ENCODE peak calls at places on chromosomes 2 and 18, in seven cellular contexts. N, K, W, H, M, L and Q are unnamed samples.

GRCh38 chr2:3489449-3490115 is 29.7 kb downstream of the ADI1 start:
- DNase-seq in N (no peak), K (no peak), W (no peak), H (no peak), M (no peak), L (no peak), Q (no peak)

GRCh38 chr18:28007841-28008240 is 169.1 kb downstream of the CDH2 start:
- DNase-seq in N (no peak), K (no peak), W (no peak), H (peak; percentile 39), M (no peak), L (peak; percentile 41), Q (no peak)

GRCh38 chr2:46802665-46803550 is 112.7 kb downstream of the MCFD2 start:
- DNase-seq in N (no peak), K (no peak), W (no peak), H (no peak), M (no peak), L (peak; percentile 24), Q (no peak)

GRCh38 chr2:218582085-218582484 is 13.4 kb downstream of the CNOT9 start:
- DNase-seq in N (no peak), K (no peak), W (no peak), H (peak; percentile 96), M (no peak), L (peak; percentile 94), Q (no peak)

GRCh38 chr2:130328710-130329109 is 14.0 kb upstream of the IMP4 start:
- DNase-seq in N (no peak), K (no peak), W (no peak), H (peak; percentile 36), M (no peak), L (no peak), Q (no peak)

GRCh38 chr2:96874099-96874831 is 4.4 kb upstream of the SEMA4C start:
- DNase-seq in N (peak; percentile 35), K (no peak), W (no peak), H (no peak), M (no peak), L (no peak), Q (no peak)

GRCh38 chr2:222671259-222672067 is at the start of gene MOGAT1:
- DNase-seq in N (peak; percentile 91), K (peak; percentile 77), W (no peak), H (no peak), M (peak; percentile 48), L (peak; percentile 56), Q (no peak)

GRCh38 chr2:1501196-1501851 is 88.1 kb downstream of the TPO start:
- DNase-seq in N (no peak), K (no peak), W (no peak), H (no peak), M (no peak), L (no peak), Q (no peak)

GRCh38 chr2:195488567-195488966 is 168.5 kb upstream of the SLC39A10 start:
- DNase-seq in N (no peak), K (no peak), W (no peak), H (no peak), M (no peak), L (peak; percentile 10), Q (no peak)

GRCh38 chr2:33598472-33599174 is 476 bp downstream of the FAM98A start:
- DNase-seq in N (peak; percentile 47), K (peak; percentile 52), W (no peak), H (peak; percentile 49), M (peak; percentile 47), L (peak; percentile 81), Q (peak; percentile 52)

GRCh38 chr2:27765621-27766286 is 5.8 kb upstream of the MRPL33 start:
- DNase-seq in N (no peak), K (no peak), W (peak; percentile 55), H (no peak), M (no peak), L (peak; percentile 18), Q (no peak)

GRCh38 chr2:236847538-236848263 is 238.0 kb upstream of the COPS8 start:
- DNase-seq in N (peak; percentile 92), K (peak; percentile 65), W (no peak), H (no peak), M (no peak), L (no peak), Q (no peak)

GRCh38 chr2:36672199-36672598 is 24.3 kb upstream of the VIT start:
- DNase-seq in N (peak; percentile 69), K (peak; percentile 62), W (peak; percentile 32), H (peak; percentile 67), M (peak; percentile 26), L (peak; percentile 75), Q (peak; percentile 33)

GRCh38 chr2:177543007-177543760 is 150.6 kb downstream of the AGPS start:
- DNase-seq in N (no peak), K (no peak), W (no peak), H (peak; percentile 21), M (no peak), L (peak; percentile 86), Q (no peak)

GRCh38 chr2:85132392-85132791 is 800 bp upstream of the TCF7L1 start:
- DNase-seq in N (peak; percentile 34), K (peak; percentile 53), W (no peak), H (peak; percentile 20), M (no peak), L (peak; percentile 48), Q (no peak)

GRCh38 chr2:29459445-29460179 is 344.4 kb downstream of the CLIP4 start:
- DNase-seq in N (no peak), K (no peak), W (no peak), H (peak; percentile 67), M (peak; percentile 29), L (peak; percentile 90), Q (no peak)

GRCh38 chr2:111120253-111121027 is at the start of gene BCL2L11:
- DNase-seq in N (peak; percentile 91), K (peak; percentile 97), W (peak; percentile 82), H (peak; percentile 95), M (peak; percentile 97), L (peak; percentile 94), Q (peak; percentile 97)

GRCh38 chr2:2234398-2234797 is 96.7 kb downstream of the MYT1L start:
- DNase-seq in N (peak; percentile 10), K (peak; percentile 15), W (no peak), H (no peak), M (no peak), L (no peak), Q (no peak)

GRCh38 chr18:76496200-76496890 is 1.3 kb upstream of the ZNF516 start:
- DNase-seq in N (peak; percentile 80), K (peak; percentile 88), W (no peak), H (no peak), M (peak; percentile 84), L (peak; percentile 91), Q (no peak)

GRCh38 chr2:127472268-127472667 is 54.0 kb downstream of the IWS1 start:
- DNase-seq in N (no peak), K (no peak), W (no peak), H (no peak), M (no peak), L (no peak), Q (no peak)

GRCh38 chr18:3061581-3062416 is 48.9 kb upstream of the LPIN2 start:
- DNase-seq in N (no peak), K (no peak), W (no peak), H (no peak), M (no peak), L (no peak), Q (peak; percentile 50)

GRCh38 chr2:218344090-218344754 is 12.4 kb upstream of the CATIP start:
- DNase-seq in N (no peak), K (no peak), W (no peak), H (no peak), M (no peak), L (peak; percentile 24), Q (no peak)

GRCh38 chr2:73376681-73377080 is 9.0 kb upstream of the ALMS1 start:
- DNase-seq in N (no peak), K (no peak), W (no peak), H (no peak), M (no peak), L (no peak), Q (no peak)
- H3K27me3 ChIP-seq in N (peaks cover 16% of the 10 kb centered on the region), K (peaks cover 53% of the 10 kb centered on the region), W (peaks cover 21% of the 10 kb centered on the region), H (peaks cover 70% of the 10 kb centered on the region), M (peaks cover 26% of the 10 kb centered on the region), L (peaks cover 19% of the 10 kb centered on the region), Q (no peaks in the 10 kb centered on the region)

DNA sequence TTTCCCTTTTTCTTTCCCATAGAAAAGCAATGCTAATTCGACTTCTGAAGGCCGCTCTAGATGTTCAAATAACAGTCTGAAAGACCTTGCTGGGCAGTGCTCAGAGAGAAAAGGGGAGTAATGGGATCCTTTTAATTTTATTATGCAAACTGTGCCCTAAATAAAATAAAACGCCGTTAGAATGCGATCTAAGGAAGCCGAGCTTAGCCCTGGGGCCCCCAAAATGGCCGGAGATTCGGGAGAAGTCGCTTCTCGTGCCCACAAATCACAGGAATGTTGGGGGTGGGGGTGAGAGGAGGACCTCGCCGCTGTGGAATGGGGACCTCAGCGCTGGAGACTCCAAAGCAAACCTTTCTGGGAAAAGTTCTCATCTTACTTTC is 8.4 kb upstream of the POU3F3 start:
- DNase-seq in N (peak; percentile 75), K (peak; percentile 63), W (no peak), H (no peak), M (no peak), L (no peak), Q (no peak)
- TF ChIP-seq EZH2 in N (peak; percentile 48), K (peak; percentile 33), W (no peak), H (no peak), M (peak; percentile 91), L (no peak), Q (no peak)

DNA sequence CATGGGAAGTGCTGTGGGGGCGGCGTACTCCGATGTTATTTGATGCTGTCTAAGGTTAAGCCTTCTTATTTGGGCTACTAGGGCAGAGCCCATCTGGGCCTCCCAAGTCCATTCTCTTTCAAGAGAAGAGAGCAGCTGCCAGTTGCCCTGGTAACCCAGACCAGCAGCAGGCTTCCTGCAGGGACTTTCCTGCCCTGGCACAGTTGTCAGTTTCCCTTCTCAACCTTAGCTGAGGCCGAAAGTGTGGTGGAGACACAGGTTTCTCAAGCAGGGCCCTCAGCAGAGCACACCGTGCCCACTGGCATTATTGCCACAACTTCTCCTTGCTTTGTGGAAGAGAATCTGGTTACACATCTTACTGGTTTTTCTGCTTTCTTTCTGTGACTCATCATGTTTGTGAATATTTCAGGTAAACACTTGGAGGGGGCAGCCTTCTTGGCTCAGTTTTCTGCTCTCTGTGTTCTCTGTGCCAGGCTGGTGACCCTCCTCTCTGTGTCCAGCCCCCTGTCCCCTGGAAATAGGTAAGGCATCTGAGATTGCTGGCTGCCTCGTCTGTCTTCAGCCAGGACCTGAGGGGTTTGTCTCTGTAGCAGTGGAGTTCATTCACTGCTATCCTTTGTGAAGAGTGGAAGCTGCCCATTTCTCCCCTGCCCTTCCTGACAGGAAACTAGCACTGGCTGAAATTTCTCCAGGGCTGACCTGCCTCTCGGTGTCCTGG is 111.0 kb downstream of the B3GNT2 start:
- DNase-seq in N (no peak), K (peak; percentile 59), W (peak; percentile 48), H (peak; percentile 95), M (peak; percentile 24), L (no peak), Q (peak; percentile 94)
- TF ChIP-seq EZH2phosphoT487 in N (no peak), K (no peak), W (no peak), H (no peak), M (no peak), L (no peak), Q (no peak)

DNA sequence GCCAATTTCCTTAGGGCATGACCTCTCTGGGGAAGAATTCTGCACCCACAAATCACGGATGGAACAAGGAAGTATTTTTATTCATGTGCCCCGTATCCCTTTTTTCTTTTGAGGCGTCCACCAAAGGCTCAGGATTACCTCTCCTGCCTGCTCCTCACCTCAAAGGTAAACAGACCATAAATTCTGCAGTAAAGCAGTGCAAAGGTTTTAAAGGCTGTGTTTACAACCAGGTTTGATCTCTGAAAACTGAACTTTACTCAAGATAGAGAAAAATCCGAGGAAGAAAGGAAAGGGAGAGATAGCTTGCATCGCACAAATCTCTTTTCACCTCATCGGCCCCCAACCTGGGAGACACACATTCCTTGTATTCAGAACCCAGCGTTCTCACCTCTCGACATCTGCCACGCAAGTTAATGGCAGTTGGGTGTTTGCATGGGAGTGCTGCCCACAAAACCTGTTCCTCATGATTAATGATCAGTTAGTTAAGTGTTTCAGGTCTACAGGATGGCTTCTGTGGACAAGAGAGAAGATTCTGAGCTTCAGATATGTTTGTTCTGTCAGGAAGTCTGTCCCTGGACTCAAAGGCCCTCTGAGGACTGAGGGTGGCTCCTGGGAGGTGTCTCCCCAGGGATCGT is 72.5 kb downstream of the GATA6 start:
- DNase-seq in N (no peak), K (no peak), W (no peak), H (no peak), M (peak; percentile 38), L (no peak), Q (no peak)
- H3K27me3 ChIP-seq in N (no peaks in the 10 kb centered on the region), K (no peaks in the 10 kb centered on the region), W (no peaks in the 10 kb centered on the region), H (no peaks in the 10 kb centered on the region), M (no peaks in the 10 kb centered on the region), L (peaks cover 59% of the 10 kb centered on the region), Q (no peaks in the 10 kb centered on the region)